ENCODE peak calls at places on chromosome X, in four cellular contexts. H is NCI-H1694 treated with DMSO at 0.1 percent for 48 hours; M is globus pallidus; R is effector memory CD8-positive, alpha-beta T cell. A is an unnamed sample.

GRCh38 chrX:154714925-154715324 is 36.0 kb downstream of the GAB3 start:
- DNase-seq in H (peak; percentile 31), M (peak; percentile 46), R (peak; percentile 61), A (peak; percentile 70)

GRCh38 chrX:10679387-10679786 is 59.0 kb upstream of the MID1 start:
- DNase-seq in H (no peak), M (no peak), R (no peak), A (no peak)

GRCh38 chrX:68424719-68425118 is 8.6 kb downstream of the OPHN1 start:
- DNase-seq in H (no peak), M (no peak), R (no peak), A (no peak)

GRCh38 chrX:45758319-45758718 is 557.6 kb upstream of the DIPK2B start:
- DNase-seq in H (no peak), M (no peak), R (no peak), A (no peak)

GRCh38 chrX:69229436-69229835 is 64.2 kb upstream of the PJA1 start:
- DNase-seq in H (no peak), M (no peak), R (no peak), A (no peak)

GRCh38 chrX:138748480-138748879 is 37.0 kb upstream of the FGF13 start:
- DNase-seq in H (no peak), M (no peak), R (no peak), A (peak; percentile 25)

GRCh38 chrX:106707771-106708454 is 18.6 kb upstream of the RNF128 start:
- DNase-seq in H (no peak), M (no peak), R (no peak), A (no peak)

GRCh38 chrX:3046253-3046909 is 5.1 kb downstream of the ARSF start:
- DNase-seq in H (no peak), M (no peak), R (no peak), A (no peak)

GRCh38 chrX:94492541-94492940 is 818.5 kb downstream of the FAM133A start:
- DNase-seq in H (no peak), M (no peak), R (no peak), A (no peak)

GRCh38 chrX:70480660-70481018 is 36.0 kb downstream of the DLG3 start:
- DNase-seq in H (no peak), M (no peak), R (no peak), A (no peak)

GRCh38 chrX:132022115-132022862 is 813 bp upstream of the STK26 start:
- DNase-seq in H (peak; percentile 49), M (no peak), R (peak; percentile 5), A (peak; percentile 55)

GRCh38 chrX:8364369-8365141 is 100.1 kb upstream of the VCX3B start:
- DNase-seq in H (peak; percentile 11), M (no peak), R (no peak), A (no peak)

GRCh38 chrX:136725446-136726104 is 55.2 kb downstream of the ARHGEF6 start:
- DNase-seq in H (no peak), M (no peak), R (no peak), A (no peak)

GRCh38 chrX:3549442-3549875 is 164.0 kb downstream of the PRKX start:
- DNase-seq in H (peak; percentile 49), M (no peak), R (no peak), A (no peak)

GRCh38 chrX:10326578-10326977 is 169.8 kb downstream of the CLCN4 start:
- DNase-seq in H (no peak), M (peak; percentile 11), R (no peak), A (no peak)